ENCODE peak calls at places on chromosomes 5 and 9, in five cellular contexts. One of them, this sample, is unnamed.

GRCh38 chr5:149063017-149063687 is at the start of gene SH3TC2:
- DNase-seq in GM12891: no peak
- DNase-seq in stomach: peak; percentile 26
- DNase-seq in transverse colon: peak; percentile 54
- DNase-seq in H1: peak; percentile 59
- DNase-seq in this sample: no peak

GRCh38 chr5:149228610-149229297 is 42.9 kb upstream of the AFAP1L1 start:
- DNase-seq in H1: no peak
- DNase-seq in stomach: no peak
- DNase-seq in transverse colon: peak; percentile 19
- DNase-seq in GM12891: no peak
- DNase-seq in this sample: no peak

GRCh38 chr5:179276838-179277395 is 68.3 kb downstream of the ADAMTS2 start:
- DNase-seq in transverse colon: no peak
- DNase-seq in H1: no peak
- DNase-seq in stomach: no peak
- DNase-seq in GM12891: no peak
- DNase-seq in this sample: no peak

GRCh38 chr9:77807295-77807694 is 159.2 kb upstream of the GNA14 start:
- DNase-seq in stomach: no peak
- DNase-seq in H1: no peak
- DNase-seq in transverse colon: no peak
- DNase-seq in GM12891: no peak
- DNase-seq in this sample: no peak

GRCh38 chr5:180366303-180366702 is 13.2 kb upstream of the GFPT2 start:
- DNase-seq in transverse colon: no peak
- DNase-seq in stomach: no peak
- DNase-seq in H1: no peak
- DNase-seq in GM12891: no peak
- DNase-seq in this sample: no peak

GRCh38 chr5:150513375-150514309 is 5.7 kb downstream of the NDST1 start:
- DNase-seq in GM12891: no peak
- DNase-seq in transverse colon: no peak
- DNase-seq in H1: no peak
- DNase-seq in stomach: no peak
- DNase-seq in this sample: no peak

GRCh38 chr5:1883925-1884637 is 1.4 kb upstream of the IRX4 start:
- DNase-seq in H1: no peak
- DNase-seq in transverse colon: no peak
- DNase-seq in GM12891: no peak
- DNase-seq in stomach: no peak
- DNase-seq in this sample: no peak

GRCh38 chr5:37668524-37669047 is 171.3 kb downstream of the GDNF start:
- DNase-seq in transverse colon: peak; percentile 41
- DNase-seq in H1: no peak
- DNase-seq in stomach: peak; percentile 52
- DNase-seq in GM12891: no peak
- DNase-seq in this sample: no peak

GRCh38 chr5:120552638-120553037 is 88.5 kb downstream of the PRR16 start:
- DNase-seq in transverse colon: no peak
- DNase-seq in stomach: no peak
- DNase-seq in H1: no peak
- DNase-seq in GM12891: no peak
- DNase-seq in this sample: no peak

GRCh38 chr9:135440620-135441019 is 39.0 kb upstream of the PPP1R26 start:
- DNase-seq in GM12891: no peak
- DNase-seq in stomach: peak; percentile 46
- DNase-seq in H1: no peak
- DNase-seq in transverse colon: no peak
- DNase-seq in this sample: no peak

GRCh38 chr9:109992293-109992692 is 212.3 kb downstream of the PALM2AKAP2 start:
- DNase-seq in GM12891: no peak
- DNase-seq in H1: no peak
- DNase-seq in stomach: no peak
- DNase-seq in transverse colon: no peak
- DNase-seq in this sample: no peak

GRCh38 chr5:94469889-94470288 is 148.5 kb downstream of the KIAA0825 start:
- DNase-seq in GM12891: no peak
- DNase-seq in transverse colon: no peak
- DNase-seq in H1: no peak
- DNase-seq in stomach: no peak
- DNase-seq in this sample: no peak

GRCh38 chr5:133763744-133764143 is 151.4 kb upstream of the FSTL4 start:
- DNase-seq in stomach: no peak
- DNase-seq in transverse colon: no peak
- DNase-seq in H1: no peak
- DNase-seq in GM12891: no peak
- DNase-seq in this sample: no peak

GRCh38 chr5:18314192-18314778 is 680.0 kb downstream of the TAF11L14 start:
- DNase-seq in GM12891: no peak
- DNase-seq in transverse colon: no peak
- DNase-seq in stomach: no peak
- DNase-seq in H1: no peak
- DNase-seq in this sample: no peak

GRCh38 chr5:115431116-115431515 is 113.5 kb downstream of the FEM1C start:
- DNase-seq in GM12891: no peak
- DNase-seq in H1: no peak
- DNase-seq in stomach: no peak
- DNase-seq in transverse colon: no peak
- DNase-seq in this sample: no peak

GRCh38 chr9:105972805-105973204 is 278.5 kb downstream of the TMEM38B start:
- DNase-seq in GM12891: no peak
- DNase-seq in transverse colon: no peak
- DNase-seq in H1: no peak
- DNase-seq in stomach: no peak
- DNase-seq in this sample: no peak

GRCh38 chr5:34914671-34915138 is 599 bp downstream of the RAD1 start:
- DNase-seq in stomach: peak; percentile 36
- DNase-seq in transverse colon: peak; percentile 34
- DNase-seq in GM12891: no peak
- DNase-seq in H1: no peak
- DNase-seq in this sample: no peak

GRCh38 chr9:118618091-118618490 is 751.1 kb downstream of the BRINP1 start:
- DNase-seq in GM12891: no peak
- DNase-seq in transverse colon: no peak
- DNase-seq in stomach: no peak
- DNase-seq in H1: no peak
- DNase-seq in this sample: no peak

GRCh38 chr5:171442287-171443042 is 23.0 kb downstream of the FGF18 start:
- DNase-seq in H1: no peak
- DNase-seq in GM12891: no peak
- DNase-seq in transverse colon: no peak
- DNase-seq in stomach: no peak
- DNase-seq in this sample: no peak

GRCh38 chr9:97373311-97373710 is 38.6 kb upstream of the TDRD7 start:
- DNase-seq in H1: no peak
- DNase-seq in stomach: no peak
- DNase-seq in transverse colon: peak; percentile 36
- DNase-seq in GM12891: no peak
- DNase-seq in this sample: no peak

GRCh38 chr9:8514760-8515159 is 715.2 kb upstream of the DMAC1 start:
- DNase-seq in transverse colon: no peak
- DNase-seq in H1: no peak
- DNase-seq in GM12891: no peak
- DNase-seq in stomach: no peak
- DNase-seq in this sample: no peak

GRCh38 chr5:96683392-96683791 is 21.2 kb downstream of the CAST start:
- DNase-seq in H1: no peak
- DNase-seq in transverse colon: no peak
- DNase-seq in stomach: no peak
- DNase-seq in GM12891: no peak
- DNase-seq in this sample: no peak

GRCh38 chr5:108753331-108753730 is 5.6 kb downstream of the FER start:
- DNase-seq in GM12891: no peak
- DNase-seq in transverse colon: no peak
- DNase-seq in stomach: no peak
- DNase-seq in H1: no peak
- DNase-seq in this sample: no peak

GRCh38 chr5:65482280-65482726 is 583 bp upstream of the ADAMTS6 start:
- DNase-seq in GM12891: no peak
- DNase-seq in H1: no peak
- DNase-seq in transverse colon: no peak
- DNase-seq in stomach: no peak
- DNase-seq in this sample: no peak

GRCh38 chr5:88049156-88049555 is 219.5 kb downstream of the TMEM161B start:
- DNase-seq in GM12891: no peak
- DNase-seq in H1: no peak
- DNase-seq in transverse colon: no peak
- DNase-seq in stomach: no peak
- DNase-seq in this sample: no peak

GRCh38 chr9:13358128-13358527 is 78.6 kb upstream of the MPDZ start:
- DNase-seq in H1: no peak
- DNase-seq in transverse colon: no peak
- DNase-seq in GM12891: no peak
- DNase-seq in stomach: no peak
- DNase-seq in this sample: no peak

DNA sequence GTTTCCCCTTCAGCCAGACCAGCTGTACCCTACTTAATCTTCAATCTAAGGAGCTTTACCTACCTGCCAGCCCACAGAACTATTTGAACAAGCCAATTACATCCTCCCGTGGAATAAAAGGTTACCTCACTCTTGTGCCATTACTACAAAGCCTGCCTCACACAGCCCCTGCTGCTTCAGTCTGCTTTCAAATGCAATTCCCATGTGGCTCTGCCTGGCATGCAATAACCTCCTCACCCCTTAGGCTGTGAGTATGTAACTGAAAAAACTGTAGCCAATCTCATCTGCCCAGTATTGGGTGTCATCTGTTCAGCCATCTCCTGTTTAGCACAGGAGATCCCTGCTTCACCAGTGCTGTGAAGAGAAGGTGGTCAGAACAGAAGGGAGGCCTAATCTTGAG is 6.1 kb upstream of the GCNT1 start:
- DNase-seq in H1: no peak
- DNase-seq in stomach: no peak
- DNase-seq in GM12891: no peak
- DNase-seq in transverse colon: no peak
- DNase-seq in this sample: no peak
- TF ChIP-seq POLR2A in H1: no peak
- TF ChIP-seq POLR2A in stomach: no peak
- TF ChIP-seq POLR2A in GM12891: no peak
- TF ChIP-seq POLR2A in transverse colon: no peak
- TF ChIP-seq POLR2A in this sample: no peak

GRCh38 chr9:91023741-91024140 is 222.1 kb downstream of the SYK start:
- DNase-seq in transverse colon: no peak
- DNase-seq in stomach: no peak
- DNase-seq in H1: no peak
- DNase-seq in GM12891: no peak
- DNase-seq in this sample: no peak
- TF ChIP-seq POLR2AphosphoS5 in transverse colon: no peak
- TF ChIP-seq POLR2AphosphoS5 in stomach: no peak
- TF ChIP-seq POLR2AphosphoS5 in H1: no peak
- TF ChIP-seq POLR2AphosphoS5 in GM12891: no peak
- TF ChIP-seq POLR2AphosphoS5 in this sample: no peak

GRCh38 chr9:89744255-89744648 is 139.4 kb downstream of the GADD45G start:
- DNase-seq in H1: no peak
- DNase-seq in stomach: no peak
- DNase-seq in transverse colon: no peak
- DNase-seq in GM12891: no peak
- DNase-seq in this sample: no peak
- TF ChIP-seq POLR2A in H1: no peak
- TF ChIP-seq POLR2A in stomach: no peak
- TF ChIP-seq POLR2A in transverse colon: no peak
- TF ChIP-seq POLR2A in GM12891: no peak
- TF ChIP-seq POLR2A in this sample: no peak

GRCh38 chr5:159156839-159157238 is 52.5 kb downstream of the RNF145 start:
- DNase-seq in GM12891: peak; percentile 22
- DNase-seq in transverse colon: peak; percentile 10
- DNase-seq in stomach: no peak
- DNase-seq in H1: no peak
- DNase-seq in this sample: peak; percentile 11
- TF ChIP-seq POLR2AphosphoS5 in GM12891: no peak
- TF ChIP-seq POLR2AphosphoS5 in transverse colon: no peak
- TF ChIP-seq POLR2AphosphoS5 in stomach: no peak
- TF ChIP-seq POLR2AphosphoS5 in H1: no peak
- TF ChIP-seq POLR2AphosphoS5 in this sample: no peak

DNA sequence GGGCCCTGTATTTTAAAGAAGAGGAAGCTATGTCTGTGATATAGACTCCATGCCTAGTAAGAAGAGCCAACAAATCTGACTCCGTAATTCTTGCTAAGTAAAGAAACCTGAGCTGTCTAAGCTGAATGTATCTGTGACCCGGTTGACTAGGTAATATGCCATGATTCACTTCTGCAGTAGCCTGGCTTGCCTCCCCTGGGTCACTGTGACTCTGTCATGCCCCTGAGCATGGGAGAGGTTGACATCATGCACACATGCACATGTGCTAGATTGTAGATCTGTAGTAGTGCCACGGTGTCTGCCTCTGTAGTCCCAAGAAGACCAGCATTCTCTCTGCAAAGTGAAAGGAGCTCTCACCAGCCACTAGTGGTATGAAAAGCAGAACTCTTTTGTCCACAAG is 9.1 kb downstream of the SLC22A5 start:
- DNase-seq in H1: no peak
- DNase-seq in stomach: no peak
- DNase-seq in transverse colon: no peak
- DNase-seq in GM12891: no peak
- DNase-seq in this sample: no peak
- TF ChIP-seq POLR2A in H1: no peak
- TF ChIP-seq POLR2A in stomach: no peak
- TF ChIP-seq POLR2A in transverse colon: no peak
- TF ChIP-seq POLR2A in GM12891: no peak
- TF ChIP-seq POLR2A in this sample: no peak

GRCh38 chr9:70441622-70442021 is 27.2 kb upstream of the KLF9 start:
- DNase-seq in transverse colon: no peak
- DNase-seq in GM12891: no peak
- DNase-seq in H1: no peak
- DNase-seq in stomach: no peak
- DNase-seq in this sample: no peak

GRCh38 chr9:70435948-70436347 is 21.5 kb upstream of the KLF9 start:
- DNase-seq in stomach: no peak
- DNase-seq in transverse colon: no peak
- DNase-seq in GM12891: no peak
- DNase-seq in H1: no peak
- DNase-seq in this sample: no peak

GRCh38 chr9:70439991-70440706 is 25.7 kb upstream of the KLF9 start:
- DNase-seq in stomach: no peak
- DNase-seq in transverse colon: no peak
- DNase-seq in H1: no peak
- DNase-seq in GM12891: no peak
- DNase-seq in this sample: no peak

GRCh38 chr9:70442328-70442848 is 27.9 kb upstream of the KLF9 start:
- DNase-seq in H1: no peak
- DNase-seq in stomach: no peak
- DNase-seq in transverse colon: no peak
- DNase-seq in GM12891: no peak
- DNase-seq in this sample: no peak

DNA sequence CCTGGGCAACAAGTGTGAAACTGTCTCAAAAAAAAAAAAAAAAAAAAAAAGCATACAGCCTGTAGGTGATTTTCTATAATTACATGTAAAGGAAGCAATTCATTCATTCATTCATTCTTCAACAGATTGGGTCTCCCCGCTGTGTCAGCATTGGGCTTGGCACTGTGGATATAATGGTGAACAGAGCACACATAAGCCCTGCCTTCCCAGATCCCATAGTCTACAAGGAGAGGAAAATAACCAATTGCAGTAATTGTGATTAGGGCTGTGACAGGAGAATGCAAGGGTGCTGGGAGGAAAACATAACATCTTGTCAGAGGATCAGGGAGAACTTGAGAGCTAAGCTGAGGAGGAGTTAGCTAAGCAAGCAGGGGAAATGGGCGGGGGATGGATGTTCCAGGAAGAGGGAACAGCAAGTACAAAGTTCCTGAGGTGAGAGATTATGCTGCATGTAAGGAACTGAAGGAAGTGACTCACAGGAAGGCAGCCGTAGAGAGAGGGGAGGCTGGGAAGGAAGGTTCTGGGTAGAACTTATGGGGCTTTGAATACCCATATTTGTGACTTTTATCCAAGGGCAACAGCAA is 24.0 kb upstream of the KLF9 start:
- DNase-seq in H1: no peak
- DNase-seq in transverse colon: peak; percentile 85
- DNase-seq in GM12891: no peak
- DNase-seq in stomach: peak; percentile 80
- DNase-seq in this sample: no peak
- TF ChIP-seq POLR2AphosphoS5 in H1: no peak
- TF ChIP-seq POLR2AphosphoS5 in transverse colon: peak; percentile 83
- TF ChIP-seq POLR2AphosphoS5 in GM12891: no peak
- TF ChIP-seq POLR2AphosphoS5 in stomach: peak; percentile 88
- TF ChIP-seq POLR2AphosphoS5 in this sample: no peak

This sample was measured in GM12892.